ENCODE peak calls at places on chromosomes 12 and 14, in ten cellular contexts. L, G, Q, X, Z, T, O, N, R and B are unnamed samples. For H3K36me3 and H3K27me3, the result is how much of the 10 kb centered on the place peaks cover.

GRCh38 chr12:5884846-5885245 is 60.2 kb downstream of the ANO2 start:
- DNase-seq in L (no peak), G (no peak), Q (no peak), X (no peak), Z (no peak), T (no peak), O (no peak), N (no peak), R (no peak), B (no peak)

GRCh38 chr12:44546037-44546436 is 330.1 kb downstream of the NELL2 start:
- DNase-seq in L (no peak), G (no peak), Q (no peak), X (no peak), Z (no peak), T (no peak), O (no peak), N (no peak), R (no peak), B (no peak)

GRCh38 chr12:96215933-96216273 is 21.7 kb downstream of the ELK3 start:
- DNase-seq in L (no peak), G (no peak), Q (no peak), X (no peak), Z (no peak), T (no peak), O (peak), N (no peak), R (no peak), B (no peak)

GRCh38 chr12:76199808-76200207 is 115.3 kb upstream of the NAP1L1 start:
- DNase-seq in L (no peak), G (peak), Q (no peak), X (no peak), Z (no peak), T (no peak), O (no peak), N (no peak), R (no peak), B (no peak)

GRCh38 chr14:64604001-64604400 is 54.2 kb downstream of the PPP1R36 start:
- DNase-seq in L (no peak), G (no peak), Q (no peak), X (no peak), Z (no peak), T (no peak), O (no peak), N (no peak), R (no peak), B (no peak)

GRCh38 chr12:108338915-108339657 is at the start of gene CMKLR1:
- DNase-seq in L (peak), G (peak), Q (no peak), X (no peak), Z (no peak), T (no peak), O (peak), N (no peak), R (peak), B (peak)

GRCh38 chr12:51025182-51025747 is 919 bp downstream of the SLC11A2 start:
- DNase-seq in L (no peak), G (no peak), Q (peak), X (no peak), Z (no peak), T (peak), O (no peak), N (no peak), R (no peak), B (no peak)

GRCh38 chr14:104705340-104706047 is 16.1 kb downstream of the INF2 start:
- DNase-seq in L (no peak), G (peak), Q (no peak), X (no peak), Z (no peak), T (peak), O (no peak), N (peak), R (no peak), B (no peak)

GRCh38 chr12:89138048-89138852 is 214.1 kb downstream of the DUSP6 start:
- DNase-seq in L (no peak), G (peak), Q (no peak), X (no peak), Z (no peak), T (no peak), O (no peak), N (no peak), R (no peak), B (no peak)

GRCh38 chr12:111991946-111992345 is 21.0 kb downstream of the TMEM116 start:
- DNase-seq in L (no peak), G (no peak), Q (no peak), X (no peak), Z (no peak), T (no peak), O (no peak), N (no peak), R (no peak), B (no peak)

GRCh38 chr12:115640929-115641328 is 636.6 kb downstream of the MED13L start:
- DNase-seq in L (no peak), G (peak), Q (no peak), X (no peak), Z (no peak), T (no peak), O (no peak), N (no peak), R (no peak), B (no peak)

GRCh38 chr12:91511795-91512420 is 329.3 kb upstream of the DCN start:
- DNase-seq in L (no peak), G (no peak), Q (no peak), X (no peak), Z (no peak), T (no peak), O (no peak), N (no peak), R (no peak), B (no peak)

GRCh38 chr12:32595251-32595650 is 83.8 kb upstream of the DNM1L start:
- DNase-seq in L (no peak), G (no peak), Q (no peak), X (no peak), Z (no peak), T (no peak), O (no peak), N (no peak), R (no peak), B (no peak)

GRCh38 chr12:25241171-25242020 is 9.3 kb downstream of the KRAS start:
- DNase-seq in L (no peak), G (peak), Q (peak), X (no peak), Z (no peak), T (peak), O (no peak), N (peak), R (peak), B (peak)

GRCh38 chr12:55760663-55761062 is 17.7 kb downstream of the GDF11 start:
- DNase-seq in L (no peak), G (peak), Q (no peak), X (no peak), Z (no peak), T (no peak), O (no peak), N (no peak), R (no peak), B (no peak)

GRCh38 chr14:101494826-101495225 is 66.5 kb upstream of the DIO3 start:
- DNase-seq in L (no peak), G (no peak), Q (no peak), X (no peak), Z (no peak), T (no peak), O (no peak), N (no peak), R (no peak), B (peak)

GRCh38 chr14:73238262-73238852 is 1.1 kb downstream of the PAPLN start:
- DNase-seq in L (no peak), G (peak), Q (peak), X (peak), Z (no peak), T (no peak), O (no peak), N (peak), R (no peak), B (no peak)

GRCh38 chr14:74475678-74476077 is 17.4 kb downstream of the NPC2 start:
- DNase-seq in L (no peak), G (peak), Q (no peak), X (no peak), Z (no peak), T (no peak), O (no peak), N (no peak), R (no peak), B (no peak)

GRCh38 chr14:99936056-99936455 is 129.2 kb upstream of the EVL start:
- DNase-seq in L (no peak), G (peak), Q (no peak), X (no peak), Z (no peak), T (no peak), O (no peak), N (no peak), R (no peak), B (no peak)

GRCh38 chr12:119683413-119683812 is 15.5 kb downstream of the PRKAB1 start:
- DNase-seq in L (no peak), G (peak), Q (no peak), X (no peak), Z (no peak), T (no peak), O (no peak), N (no peak), R (no peak), B (no peak)

GRCh38 chr12:20492251-20492728 is 124.0 kb downstream of the PDE3A start:
- DNase-seq in L (no peak), G (peak), Q (peak), X (no peak), Z (no peak), T (no peak), O (peak), N (peak), R (no peak), B (no peak)

GRCh38 chr12:101297661-101298060 is 17.8 kb downstream of the UTP20 start:
- DNase-seq in L (no peak), G (no peak), Q (no peak), X (no peak), Z (no peak), T (no peak), O (no peak), N (peak), R (no peak), B (no peak)

GRCh38 chr12:93946542-93947150 is 201.7 kb upstream of the PLXNC1 start:
- DNase-seq in L (no peak), G (peak), Q (no peak), X (no peak), Z (no peak), T (no peak), O (no peak), N (peak), R (no peak), B (no peak)

GRCh38 chr12:106723416-106723815 is 51.1 kb upstream of the RIC8B start:
- DNase-seq in L (no peak), G (no peak), Q (peak), X (no peak), Z (no peak), T (no peak), O (no peak), N (no peak), R (no peak), B (no peak)

GRCh38 chr12:90333939-90334338 is 621.0 kb downstream of the CCER1 start:
- DNase-seq in L (no peak), G (peak), Q (no peak), X (no peak), Z (no peak), T (no peak), O (no peak), N (no peak), R (no peak), B (no peak)

GRCh38 chr12:88784166-88784565 is 203.9 kb upstream of the KITLG start:
- DNase-seq in L (no peak), G (no peak), Q (peak), X (no peak), Z (no peak), T (no peak), O (no peak), N (peak), R (no peak), B (no peak)

GRCh38 chr14:57209561-57209960 is 59.1 kb downstream of the EXOC5 start:
- DNase-seq in L (no peak), G (peak), Q (no peak), X (no peak), Z (no peak), T (no peak), O (no peak), N (no peak), R (no peak), B (no peak)

GRCh38 chr14:50901361-50901760 is 29.5 kb downstream of the ABHD12B start:
- DNase-seq in L (no peak), G (no peak), Q (no peak), X (no peak), Z (no peak), T (no peak), O (no peak), N (no peak), R (no peak), B (no peak)

GRCh38 chr12:49131973-49132461 is 822 bp upstream of the TUBA1B start:
- DNase-seq in L (no peak), G (peak), Q (peak), X (peak), Z (no peak), T (peak), O (no peak), N (peak), R (no peak), B (no peak)
- H3K4me3 ChIP-seq in L (peak), G (peak), Q (peak), X (peak), Z (peak), T (peak), O (peak), N (peak), R (peak), B (peak)

GRCh38 chr12:14938301-14938700 is at the start of gene ERP27:
- DNase-seq in L (no peak), G (no peak), Q (no peak), X (no peak), Z (no peak), T (no peak), O (no peak), N (no peak), R (no peak), B (no peak)
- H3K36me3 ChIP-seq in L (under half), G (under half), Q (under half), X (under half), Z (under half), T (under half), O (under half), N (under half), R (under half), B (under half)

GRCh38 chr14:52315355-52315718 is 1.2 kb downstream of the PTGER2 start:
- DNase-seq in L (no peak), G (peak), Q (peak), X (no peak), Z (no peak), T (no peak), O (no peak), N (peak), R (no peak), B (no peak)

GRCh38 chr14:52313493-52313881 is 625 bp upstream of the PTGER2 start:
- DNase-seq in L (no peak), G (peak), Q (peak), X (no peak), Z (no peak), T (no peak), O (no peak), N (no peak), R (no peak), B (no peak)

GRCh38 chr14:52314521-52315354 is 626 bp downstream of the PTGER2 start:
- DNase-seq in L (peak), G (peak), Q (no peak), X (no peak), Z (peak), T (no peak), O (peak), N (peak), R (peak), B (peak)

GRCh38 chr14:52313903-52314481 is at the start of gene PTGER2:
- DNase-seq in L (peak), G (peak), Q (peak), X (peak), Z (peak), T (no peak), O (peak), N (peak), R (peak), B (peak)

GRCh38 chr14:52312872-52313492 is 1.1 kb upstream of the PTGER2 start:
- DNase-seq in L (no peak), G (peak), Q (no peak), X (no peak), Z (no peak), T (no peak), O (no peak), N (no peak), R (no peak), B (no peak)
- H3K27me3 ChIP-seq in L (half or more), G (under half), Q (under half), X (under half), Z (under half), T (under half), O (under half), N (under half), R (under half), B (half or more)

DNA sequence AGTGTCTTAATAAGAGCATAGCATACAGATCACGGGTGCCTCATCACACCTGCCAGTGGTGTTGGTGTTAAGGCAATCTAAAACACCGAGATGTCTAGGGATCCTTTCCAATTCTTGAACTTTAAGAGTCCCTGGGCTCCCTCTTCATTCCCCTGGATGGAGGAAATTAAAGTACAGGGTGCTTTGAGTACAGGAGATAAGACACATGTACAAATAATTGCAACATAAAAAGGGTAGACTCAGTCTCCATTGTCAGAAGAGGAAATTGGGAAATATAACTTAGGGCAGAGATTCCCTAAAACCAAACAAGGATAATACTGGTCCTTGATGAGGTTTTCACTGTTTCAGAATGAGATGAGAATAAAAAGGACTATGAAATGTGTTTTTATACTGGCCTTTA is 34.9 kb downstream of the SCFD1 start:
- DNase-seq in L (no peak), G (no peak), Q (no peak), X (no peak), Z (no peak), T (no peak), O (no peak), N (no peak), R (no peak), B (no peak)
- H3K4me3 ChIP-seq in L (no peak), G (no peak), Q (no peak), X (no peak), Z (no peak), T (no peak), O (no peak), N (no peak), R (no peak), B (no peak)